ENCODE peak calls at places on chromosomes 4 and X, in ten cellular contexts. O, U, H, X, C, M, L, W, D and K are unnamed samples. For H3K27me3, the result is how much of the 10 kb centered on the place peaks cover.

GRCh38 chr4:62522273-62522672 is 1322.1 kb downstream of the ADGRL3 start:
- DNase-seq in O (no peak), U (no peak), H (no peak), X (no peak), C (no peak), M (no peak), L (no peak), W (no peak), D (no peak), K (no peak)

GRCh38 chr4:173698557-173699262 is 168.7 kb upstream of the HAND2 start:
- DNase-seq in O (no peak), U (no peak), H (no peak), X (no peak), C (no peak), M (no peak), L (no peak), W (no peak), D (no peak), K (no peak)

GRCh38 chr4:102438873-102439614 is 62.1 kb upstream of the NFKB1 start:
- DNase-seq in O (peak), U (no peak), H (no peak), X (no peak), C (no peak), M (no peak), L (peak), W (no peak), D (no peak), K (no peak)

GRCh38 chr4:108861339-108861738 is 98.5 kb upstream of the ETNPPL start:
- DNase-seq in O (no peak), U (no peak), H (peak), X (no peak), C (peak), M (no peak), L (no peak), W (no peak), D (no peak), K (no peak)

GRCh38 chr4:77927991-77928925 is 65.6 kb downstream of the MRPL1 start:
- DNase-seq in O (peak), U (no peak), H (no peak), X (no peak), C (no peak), M (peak), L (peak), W (no peak), D (no peak), K (no peak)

GRCh38 chr4:140049924-140050681 is 103.9 kb downstream of the MAML3 start:
- DNase-seq in O (no peak), U (no peak), H (peak), X (no peak), C (peak), M (no peak), L (no peak), W (no peak), D (no peak), K (peak)

GRCh38 chr4:170025523-170026252 is 507 bp downstream of the MFAP3L start:
- DNase-seq in O (peak), U (peak), H (peak), X (no peak), C (no peak), M (peak), L (no peak), W (peak), D (no peak), K (no peak)

GRCh38 chr4:40572692-40573287 is 56.9 kb downstream of the RBM47 start:
- DNase-seq in O (no peak), U (no peak), H (no peak), X (no peak), C (no peak), M (no peak), L (no peak), W (no peak), D (peak), K (no peak)

GRCh38 chr4:67616478-67616877 is 58.0 kb downstream of the STAP1 start:
- DNase-seq in O (no peak), U (no peak), H (no peak), X (no peak), C (no peak), M (no peak), L (no peak), W (no peak), D (no peak), K (no peak)

GRCh38 chrX:144730486-144730885 is 516.8 kb upstream of the SPANXN1 start:
- DNase-seq in O (no peak), U (no peak), H (no peak), X (no peak), C (no peak), M (no peak), L (peak), W (no peak), D (no peak), K (no peak)

GRCh38 chr4:7513731-7514130 is 79.0 kb upstream of the PSAPL1 start:
- DNase-seq in O (no peak), U (no peak), H (no peak), X (no peak), C (no peak), M (no peak), L (peak), W (no peak), D (no peak), K (no peak)

GRCh38 chr4:30790123-30790522 is 70.0 kb downstream of the PCDH7 start:
- DNase-seq in O (no peak), U (no peak), H (no peak), X (no peak), C (no peak), M (no peak), L (no peak), W (no peak), D (no peak), K (no peak)

GRCh38 chrX:29728639-29729038 is 486.7 kb upstream of the MAGEB2 start:
- DNase-seq in O (no peak), U (no peak), H (no peak), X (no peak), C (no peak), M (no peak), L (peak), W (no peak), D (no peak), K (no peak)

GRCh38 chr4:2947926-2948325 is 15.3 kb downstream of the NOP14 start:
- DNase-seq in O (no peak), U (no peak), H (no peak), X (no peak), C (no peak), M (no peak), L (no peak), W (no peak), D (no peak), K (no peak)

GRCh38 chr4:10762541-10762940 is 78.0 kb upstream of the CLNK start:
- DNase-seq in O (no peak), U (no peak), H (peak), X (no peak), C (no peak), M (no peak), L (peak), W (no peak), D (no peak), K (no peak)

GRCh38 chrX:132786217-132786616 is 172.2 kb downstream of the HS6ST2 start:
- DNase-seq in O (no peak), U (no peak), H (no peak), X (no peak), C (no peak), M (no peak), L (peak), W (no peak), D (no peak), K (no peak)

GRCh38 chrX:9847071-9847470 is 60.8 kb downstream of the SHROOM2 start:
- DNase-seq in O (no peak), U (no peak), H (no peak), X (no peak), C (no peak), M (no peak), L (peak), W (no peak), D (no peak), K (no peak)

GRCh38 chr4:1174941-1175634 is 2.7 kb upstream of the SPON2 start:
- DNase-seq in O (no peak), U (no peak), H (no peak), X (no peak), C (no peak), M (no peak), L (no peak), W (peak), D (no peak), K (no peak)

GRCh38 chrX:39163585-39163984 is 362.3 kb downstream of the MID1IP1 start:
- DNase-seq in O (no peak), U (no peak), H (no peak), X (no peak), C (no peak), M (no peak), L (no peak), W (no peak), D (no peak), K (no peak)

GRCh38 chr4:57205580-57205979 is 95.4 kb upstream of the IGFBP7 start:
- DNase-seq in O (no peak), U (no peak), H (no peak), X (no peak), C (no peak), M (no peak), L (no peak), W (no peak), D (no peak), K (no peak)

GRCh38 chrX:20639115-20639514 is 372.4 kb upstream of the RPS6KA3 start:
- DNase-seq in O (no peak), U (no peak), H (no peak), X (no peak), C (no peak), M (no peak), L (no peak), W (no peak), D (no peak), K (no peak)

GRCh38 chr4:6263541-6264540 is 5.8 kb upstream of the WFS1 start:
- DNase-seq in O (no peak), U (no peak), H (peak), X (no peak), C (peak), M (peak), L (peak), W (peak), D (no peak), K (peak)

GRCh38 chr4:125140966-125141495 is 173.7 kb upstream of the FAT4 start:
- DNase-seq in O (no peak), U (no peak), H (no peak), X (no peak), C (no peak), M (no peak), L (peak), W (no peak), D (no peak), K (peak)

GRCh38 chr4:40046311-40046980 is 10.2 kb upstream of the N4BP2 start:
- DNase-seq in O (peak), U (no peak), H (no peak), X (no peak), C (no peak), M (peak), L (peak), W (no peak), D (no peak), K (no peak)

GRCh38 chr4:151324449-151325319 is 721 bp downstream of the SH3D19 start:
- DNase-seq in O (peak), U (no peak), H (peak), X (no peak), C (no peak), M (peak), L (peak), W (peak), D (no peak), K (no peak)

GRCh38 chrX:134676440-134676839 is 18.2 kb upstream of the PLAC1 start:
- DNase-seq in O (no peak), U (no peak), H (no peak), X (no peak), C (no peak), M (no peak), L (peak), W (no peak), D (no peak), K (no peak)

GRCh38 chr4:87805971-87806370 is 6.6 kb downstream of the IBSP start:
- DNase-seq in O (no peak), U (no peak), H (no peak), X (no peak), C (no peak), M (no peak), L (peak), W (no peak), D (no peak), K (no peak)

GRCh38 chr4:18722748-18723191 is 701.2 kb upstream of the LCORL start:
- DNase-seq in O (no peak), U (no peak), H (peak), X (no peak), C (no peak), M (peak), L (no peak), W (no peak), D (no peak), K (no peak)

GRCh38 chrX:45745479-45745878 is 544.8 kb upstream of the DIPK2B start:
- DNase-seq in O (no peak), U (no peak), H (no peak), X (no peak), C (no peak), M (no peak), L (no peak), W (no peak), D (no peak), K (no peak)

GRCh38 chrX:155132110-155132509 is 60.8 kb downstream of the BRCC3 start:
- DNase-seq in O (no peak), U (no peak), H (no peak), X (no peak), C (no peak), M (no peak), L (no peak), W (no peak), D (no peak), K (no peak)

DNA sequence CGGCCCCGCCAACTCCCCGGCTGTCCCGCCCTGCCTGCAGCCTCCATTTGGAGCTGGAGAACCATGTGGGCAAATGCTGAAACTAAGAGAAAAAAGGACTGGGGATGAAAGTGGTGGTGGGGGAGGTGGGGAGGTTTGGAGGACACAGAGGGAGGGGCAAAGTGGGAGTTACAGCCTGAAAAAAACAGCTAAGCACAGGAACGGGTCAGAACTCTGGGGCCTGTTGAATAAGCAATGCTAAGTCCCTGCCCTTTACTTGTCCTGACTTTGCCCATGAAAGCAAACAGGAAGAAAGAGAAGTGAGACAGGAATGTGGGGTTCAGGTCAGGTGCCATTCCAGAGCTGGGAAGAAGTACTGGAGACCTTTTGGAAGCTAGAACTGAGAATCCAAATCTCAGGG is 3.4 kb upstream of the GSX2 start:
- DNase-seq in O (no peak), U (no peak), H (peak), X (no peak), C (no peak), M (no peak), L (no peak), W (no peak), D (no peak), K (no peak)
- H3K27me3 ChIP-seq in O (half or more), U (half or more), H (half or more), X (under half), C (under half), M (half or more), L (half or more), W (under half), D (under half), K (half or more)

DNA sequence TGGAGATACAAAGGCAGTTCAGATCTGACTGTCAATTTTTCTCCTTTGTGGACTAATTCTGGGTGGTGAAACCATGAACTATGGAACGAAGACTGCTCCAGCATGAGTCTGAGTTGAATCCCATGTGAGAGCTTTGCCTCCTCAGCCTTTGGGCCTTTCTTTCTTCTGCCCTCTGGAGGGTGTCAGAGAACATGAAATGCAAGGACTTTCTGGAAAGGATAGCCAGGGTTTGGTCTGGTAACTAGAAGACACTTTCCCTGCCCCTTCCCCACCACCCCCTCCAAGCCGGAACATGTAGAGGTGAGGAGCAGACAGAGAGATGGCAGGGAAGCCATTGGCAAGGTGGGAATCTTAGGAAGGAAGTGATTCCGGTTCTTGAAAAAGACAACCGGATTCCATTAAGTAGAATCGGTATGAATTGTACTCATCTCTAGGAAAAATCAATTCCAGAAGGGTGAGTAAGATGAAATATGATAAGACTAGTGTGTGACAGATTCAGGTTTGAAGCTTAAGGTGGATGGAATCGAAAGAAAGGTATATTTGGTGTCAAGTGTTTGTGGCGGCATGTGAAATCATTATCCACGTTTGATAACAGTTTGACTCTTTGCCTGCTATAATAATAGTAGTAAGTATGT is 19.0 kb downstream of the FHL1 start:
- DNase-seq in O (no peak), U (no peak), H (peak), X (no peak), C (peak), M (no peak), L (peak), W (no peak), D (no peak), K (no peak)
- H3K27me3 ChIP-seq in O (under half), U (under half), H (under half), X (under half), C (under half), M (under half), L (under half), W (under half), D (under half), K (under half)

GRCh38 chr4:142354041-142354440 is 492.1 kb downstream of the INPP4B start:
- DNase-seq in O (no peak), U (no peak), H (no peak), X (no peak), C (no peak), M (no peak), L (no peak), W (no peak), D (no peak), K (no peak)

GRCh38 chr4:142352682-142353081 is 493.4 kb downstream of the INPP4B start:
- DNase-seq in O (no peak), U (no peak), H (no peak), X (no peak), C (no peak), M (no peak), L (no peak), W (no peak), D (no peak), K (no peak)

GRCh38 chr4:142354794-142355416 is 491.2 kb downstream of the INPP4B start:
- DNase-seq in O (no peak), U (no peak), H (no peak), X (no peak), C (no peak), M (no peak), L (no peak), W (no peak), D (no peak), K (no peak)

GRCh38 chr4:142351958-142352357 is 494.1 kb downstream of the INPP4B start:
- DNase-seq in O (no peak), U (no peak), H (peak), X (no peak), C (no peak), M (no peak), L (no peak), W (no peak), D (no peak), K (no peak)

GRCh38 chr4:142353149-142353738 is 492.9 kb downstream of the INPP4B start:
- DNase-seq in O (no peak), U (no peak), H (peak), X (no peak), C (peak), M (no peak), L (peak), W (no peak), D (no peak), K (peak)
- H3K27me3 ChIP-seq in O (under half), U (under half), H (under half), X (under half), C (under half), M (under half), L (under half), W (under half), D (under half), K (under half)

GRCh38 chr4:157220026-157220881 is at the start of gene GRIA2:
- DNase-seq in O (no peak), U (no peak), H (peak), X (no peak), C (no peak), M (no peak), L (peak), W (peak), D (no peak), K (peak)
- H3K27me3 ChIP-seq in O (under half), U (under half), H (half or more), X (under half), C (under half), M (half or more), L (half or more), W (under half), D (under half), K (half or more)

GRCh38 chr4:107402291-107402690 is 317.7 kb downstream of the PAPSS1 start:
- DNase-seq in O (no peak), U (no peak), H (no peak), X (no peak), C (no peak), M (no peak), L (no peak), W (no peak), D (no peak), K (no peak)
- H3K27me3 ChIP-seq in O (under half), U (under half), H (under half), X (under half), C (under half), M (under half), L (under half), W (under half), D (under half), K (under half)

GRCh38 chr4:42628740-42629139 is 28.2 kb downstream of the ATP8A1 start:
- DNase-seq in O (peak), U (no peak), H (no peak), X (no peak), C (no peak), M (peak), L (no peak), W (no peak), D (no peak), K (no peak)
- H3K27me3 ChIP-seq in O (under half), U (under half), H (under half), X (under half), C (under half), M (under half), L (under half), W (under half), D (under half), K (under half)

GRCh38 chr4:83535945-83536648 is at the start of gene GPAT3:
- DNase-seq in O (peak), U (peak), H (peak), X (peak), C (no peak), M (peak), L (peak), W (peak), D (peak), K (peak)

GRCh38 chr4:83536649-83537352 is 893 bp downstream of the GPAT3 start:
- DNase-seq in O (no peak), U (no peak), H (peak), X (no peak), C (no peak), M (peak), L (peak), W (no peak), D (no peak), K (no peak)

DNA sequence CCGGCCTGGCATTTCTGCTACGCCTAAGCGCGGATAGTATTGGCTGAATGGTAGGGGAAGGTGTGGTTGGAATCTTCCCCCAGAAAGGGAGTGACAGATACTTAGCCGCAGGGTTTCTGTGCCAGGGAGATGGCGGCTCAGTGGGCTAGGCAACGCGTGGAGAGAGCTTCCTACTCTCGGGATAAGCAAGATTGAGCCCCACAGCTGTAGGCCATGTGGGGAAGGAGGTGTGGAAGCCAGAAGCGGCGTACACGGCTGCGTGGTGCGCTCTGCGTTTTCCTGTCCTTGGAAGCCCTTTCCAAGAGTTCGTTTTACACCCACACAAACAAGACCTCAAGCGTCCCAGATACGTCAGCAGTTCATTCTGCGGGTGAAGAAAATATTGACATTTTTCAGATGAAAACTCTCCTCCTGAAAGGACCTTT is 376 bp upstream of the GPAT3 start:
- DNase-seq in O (peak), U (no peak), H (peak), X (no peak), C (no peak), M (peak), L (peak), W (peak), D (no peak), K (peak)
- H3K27me3 ChIP-seq in O (under half), U (under half), H (half or more), X (under half), C (under half), M (under half), L (under half), W (under half), D (under half), K (under half)